ENCODE peak calls at places on chromosome 1, in four cellular contexts. P is transverse colon, G is psoas muscle, Y is memory B cell. Z is an unnamed sample.

GRCh38 chr1:60916926-60917325 is 165.4 kb upstream of the NFIA start:
- DNase-seq in P (no peak), G (no peak), Y (no peak), Z (no peak)

GRCh38 chr1:109248797-109249629 is at the start of gene CELSR2:
- DNase-seq in G (peak), P (peak), Y (peak), Z (no peak)

GRCh38 chr1:1907098-1907736 is 7.8 kb upstream of the CALML6 start:
- DNase-seq in G (peak), P (peak), Y (no peak), Z (no peak)

GRCh38 chr1:92858564-92859399 is 26.9 kb downstream of the RPL5 start:
- DNase-seq in Y (peak), G (no peak), P (peak), Z (peak)

GRCh38 chr1:170927955-170928850 is 7.1 kb upstream of the MROH9 start:
- DNase-seq in Y (no peak), P (no peak), G (no peak), Z (no peak)

GRCh38 chr1:2530501-2531361 is 668 bp upstream of the HES5 start:
- DNase-seq in Y (no peak), G (no peak), P (peak), Z (no peak)

GRCh38 chr1:47677241-47677940 is 239.5 kb downstream of the FOXD2 start:
- DNase-seq in P (no peak), Y (no peak), G (no peak), Z (no peak)

GRCh38 chr1:109198745-109199144 is 15.0 kb upstream of the SARS1 start:
- DNase-seq in G (no peak), P (no peak), Y (no peak), Z (no peak)

GRCh38 chr1:92291372-92291999 is 7.3 kb downstream of the GLMN start:
- DNase-seq in P (no peak), Y (no peak), G (no peak), Z (no peak)

GRCh38 chr1:2201062-2201461 is 6.5 kb upstream of the FAAP20 start:
- DNase-seq in P (no peak), Y (no peak), G (no peak), Z (no peak)

GRCh38 chr1:230568008-230568407 is 74.3 kb upstream of the COG2 start:
- DNase-seq in Y (no peak), P (peak), G (no peak), Z (no peak)

Z was measured in GM12864.